ENCODE peak calls at places on chromosome 6, in five cellular contexts. One of them, this sample, is unnamed.

GRCh38 chr6:52304917-52305316 is 20.4 kb upstream of the MCM3 start:
- DNase-seq in occipital lobe: no peak
- DNase-seq in NCI-H69: no peak
- DNase-seq in neural crest cell: no peak
- DNase-seq in amygdala: no peak
- DNase-seq in this sample: no peak

GRCh38 chr6:5656226-5656625 is 350.5 kb downstream of the NRN1 start:
- DNase-seq in amygdala: no peak
- DNase-seq in occipital lobe: no peak
- DNase-seq in NCI-H69: no peak
- DNase-seq in neural crest cell: no peak
- DNase-seq in this sample: no peak

GRCh38 chr6:85574932-85575598 is 18.6 kb downstream of the SNX14 start:
- DNase-seq in occipital lobe: no peak
- DNase-seq in neural crest cell: no peak
- DNase-seq in NCI-H69: peak
- DNase-seq in amygdala: no peak
- DNase-seq in this sample: no peak

GRCh38 chr6:135972120-135972519 is 120.6 kb downstream of the PDE7B start:
- DNase-seq in NCI-H69: no peak
- DNase-seq in amygdala: no peak
- DNase-seq in occipital lobe: no peak
- DNase-seq in neural crest cell: no peak
- DNase-seq in this sample: no peak

GRCh38 chr6:116986819-116987218 is 109.8 kb downstream of the RFX6 start:
- DNase-seq in neural crest cell: no peak
- DNase-seq in NCI-H69: no peak
- DNase-seq in amygdala: no peak
- DNase-seq in occipital lobe: no peak
- DNase-seq in this sample: no peak

GRCh38 chr6:31407699-31408098 is 4.3 kb downstream of the MICA start:
- DNase-seq in amygdala: no peak
- DNase-seq in occipital lobe: no peak
- DNase-seq in neural crest cell: no peak
- DNase-seq in NCI-H69: no peak
- DNase-seq in this sample: no peak

GRCh38 chr6:81981812-81982211 is 229.3 kb upstream of the TENT5A start:
- DNase-seq in neural crest cell: no peak
- DNase-seq in amygdala: no peak
- DNase-seq in occipital lobe: no peak
- DNase-seq in NCI-H69: no peak
- DNase-seq in this sample: no peak

GRCh38 chr6:167551634-167552630 is 227.0 kb downstream of the TTLL2 start:
- DNase-seq in amygdala: no peak
- DNase-seq in neural crest cell: no peak
- DNase-seq in occipital lobe: no peak
- DNase-seq in NCI-H69: no peak
- DNase-seq in this sample: no peak

GRCh38 chr6:84361372-84362179 is 134.1 kb upstream of the CEP162 start:
- DNase-seq in NCI-H69: no peak
- DNase-seq in occipital lobe: no peak
- DNase-seq in amygdala: no peak
- DNase-seq in neural crest cell: no peak
- DNase-seq in this sample: no peak

GRCh38 chr6:168326294-168327261 is 7.0 kb upstream of the DACT2 start:
- DNase-seq in occipital lobe: no peak
- DNase-seq in neural crest cell: no peak
- DNase-seq in NCI-H69: no peak
- DNase-seq in amygdala: no peak
- DNase-seq in this sample: no peak

GRCh38 chr6:73696990-73697651 is 1.1 kb downstream of the CD109 start:
- DNase-seq in neural crest cell: no peak
- DNase-seq in occipital lobe: no peak
- DNase-seq in amygdala: no peak
- DNase-seq in NCI-H69: no peak
- DNase-seq in this sample: no peak